ENCODE peak calls at places on chromosome 18, in ten cellular contexts. T, U, F, W, N, P, Q, J, E and K are unnamed samples.

GRCh38 chr18:34223164-34223892 is 1.4 kb downstream of the NOL4 start:
- DNase-seq in P (no peak), F (no peak), N (no peak), E (no peak), W (no peak), T (no peak), Q (peak), U (no peak), J (no peak), K (peak)

GRCh38 chr18:39801848-39802247 is 2153.2 kb upstream of the PIK3C3 start:
- DNase-seq in Q (no peak), U (no peak), F (no peak), E (no peak), T (no peak), J (no peak), N (no peak), P (no peak), W (no peak), K (no peak)

GRCh38 chr18:40852406-40852805 is 1102.6 kb upstream of the PIK3C3 start:
- DNase-seq in N (no peak), T (no peak), J (no peak), U (peak), Q (no peak), E (no peak), P (no peak), F (no peak), W (no peak), K (no peak)

GRCh38 chr18:35042389-35043066 is 1.3 kb downstream of the MAPRE2 start:
- DNase-seq in N (no peak), U (no peak), P (no peak), T (no peak), W (no peak), Q (no peak), J (no peak), E (no peak), F (no peak), K (no peak)

GRCh38 chr18:58095251-58095650 is 51.2 kb downstream of the NEDD4L start:
- DNase-seq in Q (no peak), T (no peak), F (no peak), J (no peak), U (no peak), E (no peak), P (no peak), W (no peak), N (no peak), K (peak)

GRCh38 chr18:55491606-55492005 is 96.4 kb downstream of the TCF4 start:
- DNase-seq in U (no peak), N (no peak), J (no peak), E (no peak), T (no peak), F (no peak), P (no peak), Q (no peak), W (no peak), K (no peak)

GRCh38 chr18:39198376-39198775 is 1632.8 kb upstream of the CELF4 start:
- DNase-seq in U (no peak), Q (no peak), T (peak), W (no peak), P (no peak), N (no peak), E (no peak), J (no peak), F (no peak), K (no peak)

GRCh38 chr18:72799106-72799505 is 68.7 kb downstream of the NETO1 start:
- DNase-seq in P (no peak), F (no peak), N (no peak), E (no peak), U (peak), Q (no peak), T (peak), J (no peak), W (no peak), K (no peak)

GRCh38 chr18:55635439-55635838 is 47.4 kb upstream of the TCF4 start:
- DNase-seq in U (no peak), Q (no peak), W (no peak), P (no peak), J (no peak), N (no peak), E (no peak), T (no peak), F (no peak), K (no peak)

DNA sequence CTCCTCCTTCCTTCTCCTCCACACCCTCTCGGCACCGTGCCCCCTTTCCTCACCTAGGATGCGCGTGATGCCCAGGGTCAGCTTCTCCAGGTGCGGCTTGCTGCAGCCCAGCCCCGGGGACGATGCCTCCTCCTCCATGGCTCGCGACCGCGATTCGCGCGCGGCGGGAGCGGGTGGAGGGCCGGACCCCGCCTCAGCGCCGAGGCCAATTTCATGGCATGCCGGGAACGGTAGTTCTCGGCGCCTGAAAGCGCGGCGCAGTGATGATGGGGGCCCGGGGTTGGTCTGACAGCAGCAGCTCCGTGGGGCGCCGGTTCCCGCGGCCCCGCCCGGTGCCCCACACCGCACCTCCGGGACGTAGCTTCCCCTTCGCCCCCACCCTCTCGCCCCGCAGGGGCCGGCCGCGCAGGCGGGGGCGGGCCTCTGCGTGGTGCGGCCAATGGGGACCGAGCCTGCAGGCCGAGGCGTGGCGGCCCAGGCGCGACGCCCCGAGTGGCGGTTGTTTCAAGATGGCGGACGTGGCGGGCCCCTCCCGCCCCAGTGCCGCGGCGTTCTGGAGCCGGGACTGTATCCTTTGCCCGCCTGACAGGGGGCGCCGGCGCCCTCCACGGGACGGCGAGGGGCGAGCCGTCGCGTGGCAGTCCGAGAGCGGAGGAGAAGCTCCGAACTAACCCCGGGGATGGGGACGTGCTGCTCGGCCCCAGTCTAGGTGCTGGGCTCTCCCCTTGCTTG is at the start of the genes KIAA1328 and TPGS2:
- DNase-seq in F (peak), T (peak), U (peak), E (peak), W (peak), N (peak), P (peak), Q (peak), J (peak), K (peak)
- TF ChIP-seq CTCF in F (no peak), T (peak), U (peak), E (peak), W (peak), N (peak), P (no peak), Q (peak), J (peak), K (peak)

DNA sequence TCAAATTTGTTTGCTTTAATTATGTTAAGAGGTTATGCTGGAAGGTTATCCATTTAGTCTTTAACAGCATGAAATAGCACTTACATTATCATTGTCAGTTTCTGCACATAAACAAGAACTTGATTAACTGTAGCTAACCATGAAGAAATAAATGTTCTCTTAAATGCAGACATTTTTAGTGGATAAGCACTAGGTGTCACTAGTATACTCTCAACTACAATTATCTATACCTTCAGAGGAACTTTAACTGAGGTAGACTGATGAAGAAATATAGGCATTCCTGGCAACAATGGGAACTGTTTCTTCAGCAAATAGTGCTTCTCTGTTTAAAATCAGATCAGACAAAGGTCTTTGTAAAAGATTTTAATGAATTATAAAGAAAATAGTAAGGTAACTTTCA is 178.8 kb upstream of the CHST9 start:
- DNase-seq in U (no peak), Q (peak), W (no peak), F (no peak), E (no peak), T (peak), J (no peak), P (no peak), N (no peak), K (no peak)
- TF ChIP-seq CTCF in U (no peak), Q (peak), W (peak), F (no peak), E (peak), T (peak), J (peak), P (peak), N (no peak), K (no peak)

GRCh38 chr18:9771977-9772660 is 64.0 kb downstream of the RAB31 start:
- DNase-seq in U (no peak), W (no peak), T (no peak), P (no peak), Q (no peak), J (no peak), E (no peak), F (no peak), N (no peak), K (no peak)
- TF ChIP-seq CTCF in U (no peak), W (no peak), T (no peak), P (no peak), Q (no peak), J (no peak), E (no peak), F (no peak), N (no peak), K (no peak)

GRCh38 chr18:48649231-48649630 is 110.4 kb downstream of the CTIF start:
- DNase-seq in U (no peak), Q (no peak), E (no peak), P (no peak), J (no peak), W (no peak), F (no peak), T (no peak), N (no peak), K (no peak)
- TF ChIP-seq CTCF in U (no peak), Q (no peak), E (no peak), P (no peak), J (no peak), W (no peak), F (no peak), T (no peak), N (peak), K (no peak)

DNA sequence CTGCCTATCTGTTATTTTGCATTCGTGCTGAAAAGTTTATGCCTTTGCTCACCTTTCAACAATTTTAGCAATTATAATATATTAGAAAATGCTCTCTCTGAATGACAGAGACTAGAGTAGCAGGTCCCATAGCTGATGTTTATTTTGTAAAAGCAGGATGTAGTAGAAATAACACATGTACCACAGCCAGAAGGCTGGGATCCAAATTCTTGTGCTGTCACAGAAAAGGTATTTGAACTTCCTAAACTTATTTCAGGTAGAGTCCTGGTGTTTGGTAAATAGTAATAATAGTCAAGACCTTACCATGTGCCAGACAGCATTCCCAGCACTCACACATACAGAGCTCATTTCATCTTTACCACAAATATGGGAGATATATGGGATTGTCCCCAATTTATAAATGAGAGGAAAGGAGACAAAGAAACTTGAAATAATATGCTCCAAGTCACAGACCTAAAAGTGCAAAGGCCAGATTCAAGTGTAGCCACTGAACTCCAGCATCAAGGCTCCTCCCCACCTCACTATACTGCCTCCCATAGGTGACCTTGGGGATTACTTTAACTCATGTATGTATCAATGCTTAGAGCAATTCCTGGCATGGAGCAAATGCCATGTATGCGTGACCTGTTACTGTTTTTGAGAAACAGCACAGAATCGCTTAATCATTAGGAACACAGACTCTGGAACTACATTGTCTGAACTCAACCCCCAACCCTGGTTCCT is 284.7 kb upstream of the RAB12 start:
- DNase-seq in N (no peak), F (no peak), T (no peak), Q (no peak), J (no peak), W (no peak), P (no peak), U (no peak), E (no peak), K (no peak)
- TF ChIP-seq CTCF in N (peak), F (no peak), T (peak), Q (peak), J (no peak), W (no peak), P (no peak), U (peak), E (no peak), K (no peak)

GRCh38 chr18:13004316-13004879 is 13.2 kb downstream of the CEP192 start:
- DNase-seq in Q (no peak), F (no peak), E (no peak), U (no peak), J (no peak), P (no peak), T (no peak), W (no peak), N (no peak), K (no peak)

GRCh38 chr18:13006731-13007550 is 15.8 kb downstream of the CEP192 start:
- DNase-seq in F (no peak), U (no peak), Q (no peak), J (no peak), W (no peak), P (no peak), T (no peak), E (no peak), N (no peak), K (no peak)

GRCh38 chr18:13005289-13005688 is 14.1 kb downstream of the CEP192 start:
- DNase-seq in U (no peak), Q (no peak), N (no peak), T (no peak), E (no peak), J (no peak), F (no peak), W (no peak), P (no peak), K (no peak)

GRCh38 chr18:12998332-12999060 is 7.3 kb downstream of the CEP192 start:
- DNase-seq in T (no peak), Q (no peak), E (no peak), N (no peak), U (no peak), J (no peak), F (no peak), W (no peak), P (no peak), K (no peak)

GRCh38 chr18:13003466-13003896 is 12.3 kb downstream of the CEP192 start:
- DNase-seq in W (peak), F (peak), Q (peak), T (peak), E (no peak), N (peak), J (no peak), P (no peak), U (peak), K (peak)
- TF ChIP-seq CTCF in W (peak), F (no peak), Q (peak), T (peak), E (peak), N (peak), J (peak), P (no peak), U (peak), K (peak)

DNA sequence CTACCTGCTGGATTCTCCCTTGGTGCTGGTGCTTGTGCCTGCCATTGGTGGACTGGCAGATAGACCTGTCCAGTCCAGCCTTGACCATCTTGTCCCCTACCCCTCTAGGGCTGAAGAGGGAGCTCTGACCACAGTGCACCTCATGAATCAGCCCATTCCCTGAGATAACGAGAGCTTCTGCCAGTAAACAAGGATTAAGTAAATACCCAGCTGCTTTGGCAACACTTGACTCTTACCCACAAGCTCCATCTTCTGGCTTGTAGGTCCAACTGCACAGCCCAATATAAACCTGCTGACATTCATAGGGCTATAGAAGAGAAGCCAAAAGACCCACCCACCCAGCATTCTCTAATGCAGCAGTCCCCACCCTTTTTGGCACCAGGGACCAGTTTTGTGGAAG is 186.4 kb downstream of the PIK3C3 start:
- DNase-seq in E (no peak), N (no peak), P (no peak), Q (no peak), W (no peak), F (no peak), T (peak), J (no peak), U (no peak), K (no peak)
- TF ChIP-seq CTCF in E (no peak), N (no peak), P (no peak), Q (no peak), W (no peak), F (no peak), T (no peak), J (no peak), U (no peak), K (no peak)

DNA sequence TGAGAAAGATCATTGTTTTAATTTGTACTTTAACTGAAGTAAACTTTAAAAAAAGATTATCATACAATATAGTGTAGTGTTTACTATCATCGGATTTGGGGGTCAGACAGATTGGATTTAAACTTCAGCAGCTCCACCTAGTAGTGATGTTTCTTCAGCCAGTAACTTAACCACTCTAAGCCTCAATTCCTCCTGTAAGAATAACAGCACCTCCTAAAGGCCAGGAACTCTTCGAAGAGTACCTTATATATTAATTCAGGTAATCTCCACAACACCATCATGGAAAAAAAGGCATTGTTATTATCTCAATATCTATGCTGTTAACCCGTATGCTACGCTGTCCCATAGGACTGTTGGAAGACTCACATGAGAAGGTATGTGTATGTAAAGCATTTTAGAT is 69.0 kb upstream of the DLGAP1 start:
- DNase-seq in N (no peak), U (no peak), Q (no peak), E (no peak), J (no peak), F (no peak), W (no peak), P (no peak), T (no peak), K (no peak)
- TF ChIP-seq CTCF in N (no peak), U (no peak), Q (no peak), E (no peak), J (no peak), F (no peak), W (no peak), P (no peak), T (no peak), K (no peak)

GRCh38 chr18:3454365-3455089 is 4.6 kb downstream of the TGIF1 start:
- DNase-seq in Q (peak), U (peak), P (peak), T (peak), E (no peak), F (peak), N (no peak), W (peak), J (no peak), K (no peak)
- TF ChIP-seq CTCF in Q (peak), U (peak), P (peak), T (peak), E (peak), F (no peak), N (peak), W (peak), J (peak), K (peak)

GRCh38 chr18:50456285-50456684 is 81.4 kb downstream of the SKA1 start:
- DNase-seq in Q (no peak), W (no peak), T (no peak), P (no peak), U (no peak), E (no peak), F (no peak), J (no peak), N (no peak), K (no peak)

GRCh38 chr18:50453014-50453680 is 78.3 kb downstream of the SKA1 start:
- DNase-seq in F (no peak), N (no peak), Q (no peak), W (no peak), E (no peak), T (no peak), U (no peak), P (no peak), J (no peak), K (no peak)

GRCh38 chr18:50454379-50455005 is 79.6 kb downstream of the SKA1 start:
- DNase-seq in U (no peak), E (no peak), P (no peak), F (no peak), Q (no peak), W (no peak), N (no peak), T (no peak), J (no peak), K (no peak)

GRCh38 chr18:50451100-50451842 is 76.4 kb downstream of the SKA1 start:
- DNase-seq in F (no peak), T (no peak), E (no peak), P (no peak), U (no peak), J (no peak), Q (no peak), W (no peak), N (no peak), K (no peak)

GRCh38 chr18:50453732-50454131 is 78.9 kb downstream of the SKA1 start:
- DNase-seq in F (no peak), E (no peak), T (no peak), J (no peak), U (no peak), W (no peak), N (no peak), Q (no peak), P (no peak), K (no peak)
- TF ChIP-seq CTCF in F (no peak), E (no peak), T (no peak), J (no peak), U (no peak), W (no peak), N (no peak), Q (no peak), P (no peak), K (no peak)